ENCODE peak calls at places on chromosomes 12 and 14, in six cellular contexts. P is endodermal cell; K is EH; Q is left colon; M is activated CD4-positive, alpha-beta T cell treated with anti-CD3 and anti-CD28 coated beads, Interleukin-2, amount 10 ng/mL, durations not matched to agents 7 days and 5 days; I is skeletal muscle cell. V is an unnamed sample.

GRCh38 chr12:98939350-98939749 is 294.3 kb downstream of the APAF1 start:
- DNase-seq in P (peak), K (peak), Q (no peak), M (no peak), I (no peak), V (peak)

GRCh38 chr14:56002876-56003625 is 115.2 kb upstream of the PELI2 start:
- DNase-seq in P (no peak), K (no peak), Q (no peak), M (peak), I (no peak), V (no peak)

GRCh38 chr12:110253176-110253575 is 27.9 kb upstream of the ATP2A2 start:
- DNase-seq in P (peak), K (peak), Q (peak), M (no peak), I (no peak), V (peak)

GRCh38 chr12:49264466-49264872 is 413 bp upstream of the TUBA1C start:
- DNase-seq in P (no peak), K (peak), Q (no peak), M (no peak), I (no peak), V (no peak)

GRCh38 chr12:873954-874353 is 75.5 kb downstream of the RAD52 start:
- DNase-seq in P (no peak), K (peak), Q (no peak), M (no peak), I (no peak), V (no peak)

GRCh38 chr12:26982866-26983265 is 31.3 kb downstream of the TM7SF3 start:
- DNase-seq in P (no peak), K (no peak), Q (no peak), M (no peak), I (no peak), V (no peak)

GRCh38 chr14:104290756-104291122 is 152.4 kb downstream of the KIF26A start:
- DNase-seq in P (peak), K (no peak), Q (peak), M (no peak), I (no peak), V (no peak)

GRCh38 chr14:103126873-103127304 is 3.6 kb downstream of the TNFAIP2 start:
- DNase-seq in P (peak), K (no peak), Q (peak), M (no peak), I (no peak), V (peak)

GRCh38 chr12:15788266-15789214 is 648 bp downstream of the EPS8 start:
- DNase-seq in P (peak), K (peak), Q (peak), M (peak), I (no peak), V (peak)

GRCh38 chr12:106978035-106978800 is 8.7 kb downstream of the MTERF2 start:
- DNase-seq in P (no peak), K (peak), Q (peak), M (no peak), I (no peak), V (peak)

GRCh38 chr12:104387190-104387589 is 69.6 kb upstream of the CHST11 start:
- DNase-seq in P (no peak), K (no peak), Q (no peak), M (no peak), I (no peak), V (no peak)

GRCh38 chr14:36604757-36605505 is 22.5 kb upstream of the NKX2-8 start:
- DNase-seq in P (peak), K (peak), Q (peak), M (peak), I (peak), V (peak)

GRCh38 chr14:24013654-24014514 is 25.2 kb downstream of the DHRS4L2 start:
- DNase-seq in P (peak), K (peak), Q (peak), M (peak), I (no peak), V (peak)

GRCh38 chr12:1993341-1993740 is 10.9 kb downstream of the DCP1B start:
- DNase-seq in P (no peak), K (peak), Q (no peak), M (no peak), I (peak), V (no peak)

GRCh38 chr12:20220339-20220738 is 148.0 kb upstream of the PDE3A start:
- DNase-seq in P (no peak), K (peak), Q (no peak), M (no peak), I (peak), V (no peak)

GRCh38 chr12:54824402-54824801 is 29.9 kb upstream of the MUCL1 start:
- DNase-seq in P (no peak), K (no peak), Q (no peak), M (no peak), I (no peak), V (no peak)

GRCh38 chr12:110689002-110689600 is at the start of gene HVCN1:
- DNase-seq in P (peak), K (peak), Q (peak), M (peak), I (no peak), V (peak)

V was measured in body of pancreas.